ENCODE peak calls at places on chromosomes 1 and 21, in seven cellular contexts. One of them, this sample, is unnamed.

GRCh38 chr1:88867743-88868521 is 23.4 kb downstream of the GTF2B start:
- DNase-seq in GM23248: peak; percentile 81
- DNase-seq in GM23338: no peak
- DNase-seq in astrocyte: peak; percentile 88
- DNase-seq in endothelial cell of umbilical vein: no peak
- DNase-seq in IMR-90: peak; percentile 97
- DNase-seq in H9: no peak
- DNase-seq in this sample: peak; percentile 89

GRCh38 chr1:240967070-240967724 is 355.2 kb upstream of the GREM2 start:
- DNase-seq in GM23248: peak; percentile 47
- DNase-seq in GM23338: peak; percentile 72
- DNase-seq in astrocyte: no peak
- DNase-seq in endothelial cell of umbilical vein: peak; percentile 4
- DNase-seq in IMR-90: peak; percentile 0
- DNase-seq in H9: no peak
- DNase-seq in this sample: peak; percentile 5

GRCh38 chr1:227213426-227213825 is 104.9 kb downstream of the CDC42BPA start:
- DNase-seq in GM23248: no peak
- DNase-seq in GM23338: no peak
- DNase-seq in astrocyte: no peak
- DNase-seq in endothelial cell of umbilical vein: peak; percentile 68
- DNase-seq in IMR-90: no peak
- DNase-seq in H9: no peak
- DNase-seq in this sample: no peak

GRCh38 chr1:160544647-160545046 is 21.6 kb upstream of the SLAMF6 start:
- DNase-seq in GM23248: peak; percentile 40
- DNase-seq in GM23338: peak; percentile 39
- DNase-seq in astrocyte: no peak
- DNase-seq in endothelial cell of umbilical vein: no peak
- DNase-seq in IMR-90: peak; percentile 10
- DNase-seq in H9: no peak
- DNase-seq in this sample: no peak

GRCh38 chr1:67174716-67175284 is 8.5 kb downstream of the IL23R start:
- DNase-seq in GM23248: no peak
- DNase-seq in GM23338: no peak
- DNase-seq in astrocyte: no peak
- DNase-seq in endothelial cell of umbilical vein: no peak
- DNase-seq in IMR-90: no peak
- DNase-seq in H9: no peak
- DNase-seq in this sample: no peak

GRCh38 chr1:56824956-56825355 is 5.8 kb upstream of the FYB2 start:
- DNase-seq in GM23248: peak; percentile 13
- DNase-seq in GM23338: no peak
- DNase-seq in astrocyte: no peak
- DNase-seq in endothelial cell of umbilical vein: no peak
- DNase-seq in IMR-90: peak; percentile 18
- DNase-seq in H9: no peak
- DNase-seq in this sample: peak; percentile 25

GRCh38 chr1:153919879-153920852 is 2.6 kb downstream of the GATAD2B start:
- DNase-seq in GM23248: peak; percentile 52
- DNase-seq in GM23338: no peak
- DNase-seq in astrocyte: no peak
- DNase-seq in endothelial cell of umbilical vein: peak; percentile 29
- DNase-seq in IMR-90: peak; percentile 42
- DNase-seq in H9: no peak
- DNase-seq in this sample: peak; percentile 64

GRCh38 chr1:117678246-117678977 is 72.6 kb downstream of the TENT5C start:
- DNase-seq in GM23248: peak; percentile 30
- DNase-seq in GM23338: no peak
- DNase-seq in astrocyte: no peak
- DNase-seq in endothelial cell of umbilical vein: no peak
- DNase-seq in IMR-90: no peak
- DNase-seq in H9: no peak
- DNase-seq in this sample: no peak

GRCh38 chr21:41750532-41751151 is 16.2 kb downstream of the RIPK4 start:
- DNase-seq in GM23248: peak; percentile 29
- DNase-seq in GM23338: no peak
- DNase-seq in astrocyte: no peak
- DNase-seq in endothelial cell of umbilical vein: no peak
- DNase-seq in IMR-90: no peak
- DNase-seq in H9: no peak
- DNase-seq in this sample: no peak

GRCh38 chr1:15833069-15833679 is 14.3 kb upstream of the SPEN start:
- DNase-seq in GM23248: peak; percentile 93
- DNase-seq in GM23338: peak; percentile 35
- DNase-seq in astrocyte: no peak
- DNase-seq in endothelial cell of umbilical vein: no peak
- DNase-seq in IMR-90: no peak
- DNase-seq in H9: peak; percentile 45
- DNase-seq in this sample: peak; percentile 18

GRCh38 chr1:15056515-15057285 is 96.8 kb upstream of the TMEM51 start:
- DNase-seq in GM23248: peak; percentile 63
- DNase-seq in GM23338: no peak
- DNase-seq in astrocyte: peak; percentile 18
- DNase-seq in endothelial cell of umbilical vein: no peak
- DNase-seq in IMR-90: peak; percentile 71
- DNase-seq in H9: no peak
- DNase-seq in this sample: peak; percentile 53

GRCh38 chr1:205450448-205450847 is 5.4 kb downstream of the BLACAT1 start:
- DNase-seq in GM23248: no peak
- DNase-seq in GM23338: peak; percentile 52
- DNase-seq in astrocyte: no peak
- DNase-seq in endothelial cell of umbilical vein: no peak
- DNase-seq in IMR-90: no peak
- DNase-seq in H9: peak; percentile 78
- DNase-seq in this sample: no peak

GRCh38 chr1:6273380-6273891 is 12.5 kb upstream of the GPR153 start:
- DNase-seq in GM23248: peak; percentile 59
- DNase-seq in GM23338: peak; percentile 40
- DNase-seq in astrocyte: peak; percentile 75
- DNase-seq in endothelial cell of umbilical vein: no peak
- DNase-seq in IMR-90: peak; percentile 74
- DNase-seq in H9: peak; percentile 76
- DNase-seq in this sample: peak; percentile 83

GRCh38 chr1:168531605-168532345 is 12.0 kb downstream of the XCL2 start:
- DNase-seq in GM23248: no peak
- DNase-seq in GM23338: no peak
- DNase-seq in astrocyte: peak; percentile 10
- DNase-seq in endothelial cell of umbilical vein: no peak
- DNase-seq in IMR-90: no peak
- DNase-seq in H9: no peak
- DNase-seq in this sample: no peak

GRCh38 chr1:10960406-10960805 is 52.0 kb upstream of the TARDBP start:
- DNase-seq in GM23248: no peak
- DNase-seq in GM23338: no peak
- DNase-seq in astrocyte: no peak
- DNase-seq in endothelial cell of umbilical vein: no peak
- DNase-seq in IMR-90: no peak
- DNase-seq in H9: no peak
- DNase-seq in this sample: no peak

GRCh38 chr1:154463512-154463990 is 38.5 kb upstream of the TDRD10 start:
- DNase-seq in GM23248: peak; percentile 17
- DNase-seq in GM23338: no peak
- DNase-seq in astrocyte: no peak
- DNase-seq in endothelial cell of umbilical vein: peak; percentile 31
- DNase-seq in IMR-90: no peak
- DNase-seq in H9: no peak
- DNase-seq in this sample: no peak

GRCh38 chr1:15937706-15938168 is 38.2 kb downstream of the ZBTB17 start:
- DNase-seq in GM23248: peak; percentile 64
- DNase-seq in GM23338: peak; percentile 70
- DNase-seq in astrocyte: no peak
- DNase-seq in endothelial cell of umbilical vein: peak; percentile 75
- DNase-seq in IMR-90: peak; percentile 66
- DNase-seq in H9: no peak
- DNase-seq in this sample: no peak

GRCh38 chr1:218341325-218341724 is 3.8 kb upstream of the TGFB2 start:
- DNase-seq in GM23248: no peak
- DNase-seq in GM23338: no peak
- DNase-seq in astrocyte: peak; percentile 63
- DNase-seq in endothelial cell of umbilical vein: no peak
- DNase-seq in IMR-90: no peak
- DNase-seq in H9: no peak
- DNase-seq in this sample: no peak

GRCh38 chr1:30140566-30140965 is 582.8 kb downstream of the MATN1 start:
- DNase-seq in GM23248: no peak
- DNase-seq in GM23338: no peak
- DNase-seq in astrocyte: no peak
- DNase-seq in endothelial cell of umbilical vein: no peak
- DNase-seq in IMR-90: no peak
- DNase-seq in H9: no peak
- DNase-seq in this sample: no peak

GRCh38 chr21:41786521-41786987 is 19.7 kb upstream of the RIPK4 start:
- DNase-seq in GM23248: peak; percentile 93
- DNase-seq in GM23338: no peak
- DNase-seq in astrocyte: peak; percentile 64
- DNase-seq in endothelial cell of umbilical vein: no peak
- DNase-seq in IMR-90: peak; percentile 12
- DNase-seq in H9: no peak
- DNase-seq in this sample: peak; percentile 69

GRCh38 chr21:45997495-45998275 is 16.1 kb downstream of the COL6A1 start:
- DNase-seq in GM23248: no peak
- DNase-seq in GM23338: no peak
- DNase-seq in astrocyte: no peak
- DNase-seq in endothelial cell of umbilical vein: no peak
- DNase-seq in IMR-90: no peak
- DNase-seq in H9: no peak
- DNase-seq in this sample: no peak

GRCh38 chr1:18738126-18738525 is 107.5 kb downstream of the PAX7 start:
- DNase-seq in GM23248: no peak
- DNase-seq in GM23338: no peak
- DNase-seq in astrocyte: no peak
- DNase-seq in endothelial cell of umbilical vein: no peak
- DNase-seq in IMR-90: no peak
- DNase-seq in H9: no peak
- DNase-seq in this sample: no peak

GRCh38 chr1:65509912-65510680 is 89.6 kb downstream of the LEPR start:
- DNase-seq in GM23248: peak; percentile 55
- DNase-seq in GM23338: no peak
- DNase-seq in astrocyte: peak; percentile 78
- DNase-seq in endothelial cell of umbilical vein: peak; percentile 86
- DNase-seq in IMR-90: peak; percentile 82
- DNase-seq in H9: no peak
- DNase-seq in this sample: peak; percentile 41

GRCh38 chr1:43521716-43522115 is 9.0 kb upstream of the PTPRF start:
- DNase-seq in GM23248: no peak
- DNase-seq in GM23338: no peak
- DNase-seq in astrocyte: no peak
- DNase-seq in endothelial cell of umbilical vein: no peak
- DNase-seq in IMR-90: no peak
- DNase-seq in H9: no peak
- DNase-seq in this sample: no peak

GRCh38 chr1:175129997-175130648 is 62.5 kb downstream of the KIAA0040 start:
- DNase-seq in GM23248: no peak
- DNase-seq in GM23338: peak; percentile 81
- DNase-seq in astrocyte: no peak
- DNase-seq in endothelial cell of umbilical vein: peak; percentile 72
- DNase-seq in IMR-90: no peak
- DNase-seq in H9: peak; percentile 56
- DNase-seq in this sample: no peak

GRCh38 chr21:21614966-21615365 is 616.8 kb downstream of the NCAM2 start:
- DNase-seq in GM23248: no peak
- DNase-seq in GM23338: no peak
- DNase-seq in astrocyte: no peak
- DNase-seq in endothelial cell of umbilical vein: no peak
- DNase-seq in IMR-90: no peak
- DNase-seq in H9: no peak
- DNase-seq in this sample: no peak
- H2AFZ ChIP-seq in GM23248: no peak overlapping the region
- H2AFZ ChIP-seq in GM23338: peak overlapping the region; percentile 34
- H2AFZ ChIP-seq in astrocyte: no peak overlapping the region
- H2AFZ ChIP-seq in endothelial cell of umbilical vein: no peak overlapping the region
- H2AFZ ChIP-seq in IMR-90: no peak overlapping the region
- H2AFZ ChIP-seq in H9: peak overlapping the region; percentile 40
- H2AFZ ChIP-seq in this sample: no peak overlapping the region

GRCh38 chr1:173666646-173667045 is 3.0 kb downstream of the ANKRD45 start:
- DNase-seq in GM23248: peak; percentile 55
- DNase-seq in GM23338: no peak
- DNase-seq in astrocyte: peak; percentile 1
- DNase-seq in endothelial cell of umbilical vein: no peak
- DNase-seq in IMR-90: peak; percentile 50
- DNase-seq in H9: no peak
- DNase-seq in this sample: peak; percentile 6

GRCh38 chr1:173661271-173661670 is 8.4 kb downstream of the ANKRD45 start:
- DNase-seq in GM23248: no peak
- DNase-seq in GM23338: no peak
- DNase-seq in astrocyte: no peak
- DNase-seq in endothelial cell of umbilical vein: no peak
- DNase-seq in IMR-90: no peak
- DNase-seq in H9: no peak
- DNase-seq in this sample: no peak

GRCh38 chr1:173663159-173663558 is 6.5 kb downstream of the ANKRD45 start:
- DNase-seq in GM23248: no peak
- DNase-seq in GM23338: no peak
- DNase-seq in astrocyte: no peak
- DNase-seq in endothelial cell of umbilical vein: no peak
- DNase-seq in IMR-90: no peak
- DNase-seq in H9: no peak
- DNase-seq in this sample: no peak

GRCh38 chr1:173660306-173660705 is 9.3 kb downstream of the ANKRD45 start:
- DNase-seq in GM23248: no peak
- DNase-seq in GM23338: no peak
- DNase-seq in astrocyte: no peak
- DNase-seq in endothelial cell of umbilical vein: no peak
- DNase-seq in IMR-90: no peak
- DNase-seq in H9: no peak
- DNase-seq in this sample: no peak

GRCh38 chr1:173661763-173662162 is 7.9 kb downstream of the ANKRD45 start:
- DNase-seq in GM23248: no peak
- DNase-seq in GM23338: no peak
- DNase-seq in astrocyte: no peak
- DNase-seq in endothelial cell of umbilical vein: no peak
- DNase-seq in IMR-90: no peak
- DNase-seq in H9: no peak
- DNase-seq in this sample: no peak
- H2AFZ ChIP-seq in GM23248: no peak overlapping the region
- H2AFZ ChIP-seq in GM23338: no peak overlapping the region
- H2AFZ ChIP-seq in astrocyte: no peak overlapping the region
- H2AFZ ChIP-seq in endothelial cell of umbilical vein: no peak overlapping the region
- H2AFZ ChIP-seq in IMR-90: no peak overlapping the region
- H2AFZ ChIP-seq in H9: no peak overlapping the region
- H2AFZ ChIP-seq in this sample: no peak overlapping the region

GRCh38 chr1:234519506-234519905 is 40.5 kb upstream of the TARBP1 start:
- DNase-seq in GM23248: no peak
- DNase-seq in GM23338: no peak
- DNase-seq in astrocyte: no peak
- DNase-seq in endothelial cell of umbilical vein: no peak
- DNase-seq in IMR-90: no peak
- DNase-seq in H9: no peak
- DNase-seq in this sample: no peak
- H2AFZ ChIP-seq in GM23248: no peak overlapping the region
- H2AFZ ChIP-seq in GM23338: no peak overlapping the region
- H2AFZ ChIP-seq in astrocyte: no peak overlapping the region
- H2AFZ ChIP-seq in endothelial cell of umbilical vein: no peak overlapping the region
- H2AFZ ChIP-seq in IMR-90: no peak overlapping the region
- H2AFZ ChIP-seq in H9: no peak overlapping the region
- H2AFZ ChIP-seq in this sample: no peak overlapping the region

DNA sequence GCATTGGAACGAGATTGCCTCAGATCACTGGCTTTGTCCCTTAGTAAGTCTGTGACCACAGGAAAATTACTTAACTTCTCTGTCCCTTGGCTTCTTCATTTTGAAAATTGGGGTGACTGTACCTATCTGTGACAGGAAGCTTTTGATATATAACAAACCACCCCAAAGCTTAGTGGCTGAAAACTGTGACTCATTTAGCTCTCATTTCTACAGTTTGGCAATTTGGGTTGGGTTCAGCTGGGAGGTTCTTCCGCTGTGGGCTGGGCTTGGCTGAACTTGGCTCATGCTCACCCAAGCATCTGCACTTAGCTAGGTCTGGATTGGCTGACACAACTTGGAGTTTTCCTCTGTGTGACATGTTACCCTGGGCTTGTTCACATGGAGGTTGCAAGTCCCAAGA is 14.0 kb downstream of the C1orf94 start:
- DNase-seq in GM23248: no peak
- DNase-seq in GM23338: no peak
- DNase-seq in astrocyte: no peak
- DNase-seq in endothelial cell of umbilical vein: no peak
- DNase-seq in IMR-90: no peak
- DNase-seq in H9: no peak
- DNase-seq in this sample: no peak
- H2AFZ ChIP-seq in GM23248: no peak overlapping the region
- H2AFZ ChIP-seq in GM23338: no peak overlapping the region
- H2AFZ ChIP-seq in astrocyte: no peak overlapping the region
- H2AFZ ChIP-seq in endothelial cell of umbilical vein: no peak overlapping the region
- H2AFZ ChIP-seq in IMR-90: no peak overlapping the region
- H2AFZ ChIP-seq in H9: no peak overlapping the region
- H2AFZ ChIP-seq in this sample: no peak overlapping the region

This sample was measured in fibroblast of lung.